ENCODE peak calls at places on chromosomes 5 and 9, in nine cellular contexts. I is stimulated activated effector memory CD8-positive, alpha-beta T cell treated with anti-CD3 and anti-CD28 coated beads, Interleukin-12 subunit alpha, Interleukin-12 subunit beta, amount 100 ng/mL, for 72 hours; P is GM23248; S is RWPE1; Y is iPS-NIHi11; A is T-helper 17 cell; T is SHP77 treated with DMSO at 0.1 percent for 48 hours; H is ovary; L is fibroblast of pulmonary artery. X is an unnamed sample.

GRCh38 chr5:175214152-175214551 is 229.8 kb downstream of the DRD1 start:
- DNase-seq in Y (no peak), S (peak), L (peak), A (no peak), T (no peak), P (peak), I (no peak), H (no peak), X (no peak)

GRCh38 chr9:121179930-121180681 is 21.6 kb downstream of the RAB14 start:
- DNase-seq in A (no peak), T (no peak), I (no peak), S (no peak), P (no peak), Y (no peak), H (no peak), L (no peak), X (no peak)

GRCh38 chr5:77326986-77327734 is 116.7 kb downstream of the PDE8B start:
- DNase-seq in T (no peak), A (no peak), L (no peak), Y (no peak), H (no peak), P (no peak), S (no peak), I (no peak), X (no peak)

GRCh38 chr5:32510860-32511259 is 66.3 kb upstream of the ZFR start:
- DNase-seq in Y (no peak), P (no peak), L (no peak), I (no peak), A (no peak), S (no peak), H (no peak), T (no peak), X (no peak)

GRCh38 chr5:129244478-129244877 is 149.9 kb downstream of the ISOC1 start:
- DNase-seq in P (peak), S (no peak), H (no peak), L (peak), I (no peak), T (no peak), Y (no peak), A (no peak), X (no peak)

GRCh38 chr5:173767580-173768266 is 120.4 kb upstream of the CPEB4 start:
- DNase-seq in L (no peak), P (no peak), H (no peak), S (no peak), I (no peak), Y (no peak), A (no peak), T (no peak), X (no peak)

GRCh38 chr5:108639356-108639755 is 108.3 kb upstream of the FER start:
- DNase-seq in T (no peak), H (no peak), A (no peak), P (no peak), L (peak), S (no peak), I (no peak), Y (no peak), X (no peak)

GRCh38 chr5:79576606-79577289 is 35.5 kb upstream of the TENT2 start:
- DNase-seq in S (no peak), I (no peak), L (peak), H (no peak), T (no peak), P (no peak), Y (no peak), A (no peak), X (no peak)

GRCh38 chr9:95465115-95465514 is 51.7 kb downstream of the PTCH1 start:
- DNase-seq in H (no peak), T (no peak), P (no peak), Y (no peak), S (no peak), A (no peak), I (no peak), L (no peak), X (no peak)